ENCODE peak calls at places on chromosomes 3 and 15, in seven cellular contexts. L, N, S, Y, C, Z and Q are unnamed samples.

GRCh38 chr3:123067689-123068226 is 933 bp downstream of the PDIA5 start:
- DNase-seq in L (no peak), N (no peak), S (no peak), Y (peak; percentile 74), C (no peak), Z (no peak), Q (no peak)

GRCh38 chr15:37585966-37586656 is 348.3 kb upstream of the TMCO5A start:
- DNase-seq in L (no peak), N (no peak), S (no peak), Y (peak; percentile 33), C (no peak), Z (no peak), Q (no peak)

GRCh38 chr3:108404409-108404808 is 106.0 kb downstream of the MYH15 start:
- DNase-seq in L (no peak), N (no peak), S (no peak), Y (no peak), C (no peak), Z (no peak), Q (no peak)

GRCh38 chr15:60477991-60478632 is 830 bp downstream of the ICE2 start:
- DNase-seq in L (no peak), N (no peak), S (no peak), Y (peak; percentile 23), C (no peak), Z (no peak), Q (no peak)

GRCh38 chr3:167728176-167728575 is 6.5 kb downstream of the PDCD10 start:
- DNase-seq in L (no peak), N (no peak), S (no peak), Y (peak; percentile 26), C (no peak), Z (no peak), Q (no peak)

GRCh38 chr3:12990306-12990705 is 82.9 kb downstream of the IQSEC1 start:
- DNase-seq in L (no peak), N (no peak), S (no peak), Y (peak; percentile 48), C (no peak), Z (no peak), Q (no peak)

GRCh38 chr3:136266468-136266867 is 16.3 kb downstream of the PCCB start:
- DNase-seq in L (no peak), N (no peak), S (no peak), Y (peak; percentile 74), C (no peak), Z (no peak), Q (no peak)

GRCh38 chr15:74453925-74454763 is 6.8 kb downstream of the UBL7 start:
- DNase-seq in L (no peak), N (no peak), S (no peak), Y (no peak), C (no peak), Z (no peak), Q (no peak)

GRCh38 chr15:84840741-84841429 is 23.7 kb downstream of the ALPK3 start:
- DNase-seq in L (no peak), N (no peak), S (peak; percentile 92), Y (no peak), C (peak; percentile 93), Z (peak; percentile 83), Q (peak; percentile 79)

GRCh38 chr3:133840767-133841166 is 35.2 kb downstream of the SRPRB start:
- DNase-seq in L (no peak), N (no peak), S (no peak), Y (no peak), C (no peak), Z (no peak), Q (no peak)

GRCh38 chr3:42725454-42725853 is 22.9 kb upstream of the HHATL start:
- DNase-seq in L (no peak), N (no peak), S (no peak), Y (no peak), C (no peak), Z (no peak), Q (no peak)

GRCh38 chr3:182384182-182384581 is 409.1 kb upstream of the ATP11B start:
- DNase-seq in L (no peak), N (no peak), S (no peak), Y (no peak), C (no peak), Z (no peak), Q (no peak)

GRCh38 chr3:152474585-152474984 is 205.9 kb downstream of the MBNL1 start:
- DNase-seq in L (peak; percentile 52), N (no peak), S (no peak), Y (peak; percentile 74), C (no peak), Z (no peak), Q (no peak)

GRCh38 chr3:178833696-178834095 is 237.9 kb downstream of the ZMAT3 start:
- DNase-seq in L (no peak), N (no peak), S (no peak), Y (no peak), C (no peak), Z (no peak), Q (no peak)

GRCh38 chr3:45595364-45596154 is 1.0 kb downstream of the LIMD1 start:
- DNase-seq in L (no peak), N (peak; percentile 35), S (peak; percentile 67), Y (peak; percentile 53), C (peak; percentile 90), Z (no peak), Q (peak; percentile 65)

GRCh38 chr3:56926513-56927282 is 124.9 kb upstream of the ARHGEF3 start:
- DNase-seq in L (no peak), N (no peak), S (no peak), Y (peak; percentile 51), C (no peak), Z (no peak), Q (no peak)

GRCh38 chr15:77966540-77967290 is 110.8 kb downstream of the TBC1D2B start:
- DNase-seq in L (no peak), N (peak; percentile 35), S (no peak), Y (peak; percentile 57), C (peak; percentile 73), Z (no peak), Q (no peak)

GRCh38 chr3:71047616-71048531 is 535.7 kb downstream of the FOXP1 start:
- DNase-seq in L (no peak), N (no peak), S (no peak), Y (no peak), C (no peak), Z (no peak), Q (no peak)
- H3K4me3 ChIP-seq in L (no peak overlapping the region), N (no peak overlapping the region), S (no peak overlapping the region), Y (peak overlapping the region; percentile 26), C (no peak overlapping the region), Z (no peak overlapping the region), Q (peak overlapping the region; percentile 12)

GRCh38 chr3:65687741-65688140 is 351.0 kb downstream of the MAGI1 start:
- DNase-seq in L (no peak), N (no peak), S (no peak), Y (no peak), C (no peak), Z (no peak), Q (no peak)

GRCh38 chr3:65685621-65686020 is 353.1 kb downstream of the MAGI1 start:
- DNase-seq in L (peak; percentile 32), N (no peak), S (no peak), Y (no peak), C (no peak), Z (no peak), Q (no peak)

GRCh38 chr3:65689436-65689835 is 349.3 kb downstream of the MAGI1 start:
- DNase-seq in L (no peak), N (no peak), S (no peak), Y (no peak), C (no peak), Z (no peak), Q (no peak)
- H3K27ac ChIP-seq in L (no peak overlapping the region), N (no peak overlapping the region), S (no peak overlapping the region), Y (no peak overlapping the region), C (no peak overlapping the region), Z (no peak overlapping the region), Q (no peak overlapping the region)

DNA sequence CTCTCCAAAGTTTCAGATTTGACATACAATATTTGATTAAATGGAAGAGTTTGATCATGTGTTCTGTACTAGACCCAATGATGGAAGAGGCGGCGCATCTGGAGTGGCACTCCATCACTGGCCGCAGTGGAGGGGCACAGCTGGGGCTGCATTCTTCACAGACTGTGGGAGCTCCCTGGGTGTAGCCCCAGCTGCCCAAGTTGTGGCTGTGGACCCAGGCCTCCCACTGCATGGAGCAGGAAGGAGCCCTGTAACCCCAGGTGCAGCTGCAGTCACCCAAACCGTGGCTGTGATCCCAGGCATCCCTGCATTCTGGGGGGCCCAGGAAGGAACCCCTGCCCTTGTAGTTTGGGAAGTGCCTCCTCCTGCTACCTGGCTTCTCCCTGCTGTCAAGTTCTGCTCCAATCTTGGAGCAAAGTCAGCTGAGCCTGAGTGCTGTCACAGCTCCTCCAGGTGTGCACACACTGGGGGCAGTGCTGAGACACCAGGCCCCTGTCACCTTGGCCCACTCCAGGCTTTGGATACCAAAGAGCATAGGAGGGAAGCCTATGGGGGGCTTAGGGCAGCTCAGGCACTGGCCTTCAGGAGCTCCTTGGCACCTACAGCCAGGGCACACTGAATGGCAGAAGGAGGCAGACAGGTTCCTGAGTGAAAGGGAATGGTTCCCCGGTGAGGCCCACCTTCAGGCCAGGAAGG is 651.9 kb upstream of the BCHE start:
- DNase-seq in L (no peak), N (no peak), S (no peak), Y (no peak), C (no peak), Z (no peak), Q (no peak)
- H3K4me3 ChIP-seq in L (no peak overlapping the region), N (no peak overlapping the region), S (no peak overlapping the region), Y (no peak overlapping the region), C (no peak overlapping the region), Z (no peak overlapping the region), Q (no peak overlapping the region)

DNA sequence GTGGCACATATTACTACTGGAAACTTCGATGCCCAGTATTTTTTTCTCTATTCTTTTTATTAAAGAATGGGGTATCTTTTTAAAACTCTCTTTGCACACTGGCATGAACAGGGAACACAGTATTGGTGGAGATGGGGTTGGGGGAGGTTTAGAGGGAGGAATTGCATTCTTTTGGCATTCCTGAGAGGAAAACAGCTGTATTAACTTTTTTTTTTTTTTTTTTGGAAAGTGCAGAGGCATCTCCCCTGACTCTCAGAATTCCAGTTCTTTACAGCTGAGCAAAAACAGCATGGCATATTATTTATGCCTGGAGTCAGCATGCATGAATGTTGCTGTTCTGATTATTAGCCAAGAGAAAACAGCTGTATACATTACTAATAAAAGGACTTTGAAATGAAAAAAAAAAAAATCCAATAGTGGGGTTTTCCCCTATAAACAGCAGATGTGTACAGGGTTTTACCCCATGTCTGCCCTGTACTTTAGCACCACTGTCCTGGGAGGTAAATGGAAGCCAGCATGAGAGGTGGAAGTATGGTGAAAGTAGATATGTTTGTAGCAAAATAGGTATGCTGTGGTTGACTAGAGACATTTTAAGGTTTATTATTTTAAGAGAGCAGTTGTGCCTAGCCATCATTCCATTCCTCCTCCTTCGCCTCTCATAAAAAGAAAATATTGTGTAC is 132.2 kb downstream of the FNDC3B start:
- DNase-seq in L (no peak), N (no peak), S (no peak), Y (no peak), C (no peak), Z (no peak), Q (no peak)
- H3K27ac ChIP-seq in L (no peak overlapping the region), N (no peak overlapping the region), S (no peak overlapping the region), Y (no peak overlapping the region), C (peak overlapping the region; percentile 17), Z (no peak overlapping the region), Q (no peak overlapping the region)

DNA sequence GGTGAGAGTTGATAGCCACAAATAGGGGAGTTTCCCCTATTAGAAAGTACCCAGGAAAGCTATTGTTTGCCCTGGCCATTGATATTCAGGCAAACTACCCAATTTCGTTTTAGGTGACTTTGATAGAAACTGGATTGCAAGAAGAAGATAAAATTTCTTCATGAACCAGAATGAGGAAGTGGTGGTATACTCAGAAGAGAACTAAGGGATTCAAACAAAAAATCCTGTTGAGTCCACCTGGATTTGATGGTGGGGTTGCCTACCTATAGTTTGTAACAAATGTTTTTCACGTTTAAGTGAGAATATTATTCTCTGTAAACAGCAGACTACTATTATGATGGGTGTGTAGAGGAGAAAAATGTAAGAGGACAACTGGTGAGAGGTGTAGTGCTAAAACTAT is 91.0 kb upstream of the PHLDB2 start:
- DNase-seq in L (no peak), N (no peak), S (no peak), Y (no peak), C (no peak), Z (no peak), Q (no peak)
- H3K4me3 ChIP-seq in L (no peak overlapping the region), N (no peak overlapping the region), S (no peak overlapping the region), Y (peak overlapping the region; percentile 6), C (no peak overlapping the region), Z (no peak overlapping the region), Q (no peak overlapping the region)